ENCODE peak calls at places on chromosomes 3 and 15, in eight cellular contexts. V is tibial artery, R is progenitor cell of endocrine pancreas, N is HepG2, W is hepatocyte, B is B cell, T is AG09309, F is WTC11. M is an unnamed sample.
A peak's percentile ranks its signal among the peaks of the same experiment; 100 is the strongest.

GRCh38 chr15:50881121-50882048 is 27.1 kb upstream of the AP4E1 start:
- DNase-seq in R (no peak), B (no peak), F (no peak), V (no peak), N (peak; percentile 5), W (no peak), T (no peak), M (no peak)

GRCh38 chr15:52424856-52425431 is 103.7 kb downstream of the MYO5A start:
- DNase-seq in F (no peak), N (no peak), V (no peak), B (no peak), T (no peak), R (no peak), W (no peak), M (no peak)

GRCh38 chr3:71120012-71120411 is 463.5 kb downstream of the FOXP1 start:
- DNase-seq in V (no peak), B (no peak), N (no peak), T (no peak), W (peak; percentile 35), R (no peak), F (no peak), M (no peak)

GRCh38 chr15:101442272-101442671 is 47.2 kb downstream of the PCSK6 start:
- DNase-seq in V (no peak), B (no peak), R (no peak), N (no peak), W (no peak), F (no peak), T (no peak), M (no peak)

GRCh38 chr3:24688446-24689148 is 193.9 kb upstream of the THRB start:
- DNase-seq in F (peak; percentile 15), R (no peak), T (no peak), B (no peak), N (peak; percentile 10), W (peak; percentile 61), V (no peak), M (no peak)

GRCh38 chr3:191889781-191890180 is 428.8 kb downstream of the PYDC2 start:
- DNase-seq in F (no peak), B (no peak), W (no peak), T (no peak), R (no peak), V (no peak), N (no peak), M (no peak)

GRCh38 chr3:14812196-14812785 is 6.5 kb upstream of the FGD5 start:
- DNase-seq in B (no peak), F (no peak), R (no peak), W (no peak), N (no peak), V (no peak), T (no peak), M (no peak)

GRCh38 chr15:89475688-89476087 is 20.7 kb downstream of the RHCG start:
- DNase-seq in T (no peak), R (no peak), F (no peak), N (no peak), W (no peak), B (no peak), V (peak; percentile 17), M (no peak)

GRCh38 chr15:73442968-73443367 is at the start of gene REC114:
- DNase-seq in V (no peak), B (no peak), R (no peak), F (peak; percentile 20), T (no peak), N (no peak), W (no peak), M (no peak)

GRCh38 chr15:45276851-45277250 is 24.8 kb downstream of the SLC28A2 start:
- DNase-seq in F (no peak), N (peak; percentile 50), V (no peak), T (peak; percentile 13), B (peak; percentile 32), W (peak; percentile 58), R (no peak), M (no peak)
- TF ChIP-seq CTCF in F (no peak), N (peak; percentile 75), V (peak; percentile 28), T (peak; percentile 55), B (peak; percentile 58), W (peak; percentile 52), R (peak; percentile 35), M (peak; percentile 4)

DNA sequence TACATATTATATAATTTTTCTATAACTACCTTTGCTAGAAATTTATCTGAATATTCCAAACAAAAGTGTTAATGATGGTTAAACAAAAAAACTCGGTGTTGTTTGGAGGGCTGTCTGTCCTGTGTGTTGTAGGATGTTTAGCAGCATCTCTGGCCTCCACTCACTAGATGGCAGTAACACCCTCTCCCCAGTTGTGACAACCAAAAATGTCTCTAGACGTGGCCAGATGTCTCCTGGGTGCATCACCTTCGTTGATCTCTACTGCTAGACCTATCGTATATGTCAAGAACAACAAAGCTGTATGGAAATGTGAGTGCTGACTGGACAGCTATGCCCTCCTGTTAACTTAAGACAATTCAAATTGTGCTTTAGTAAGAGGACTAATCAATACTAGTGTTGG is 14.1 kb downstream of the ANKRD34C start:
- DNase-seq in R (no peak), V (no peak), W (no peak), F (no peak), B (no peak), N (no peak), T (no peak), M (no peak)
- TF ChIP-seq CTCF in R (peak; percentile 21), V (no peak), W (no peak), F (no peak), B (no peak), N (peak; percentile 18), T (no peak), M (no peak)

GRCh38 chr3:53258600-53259426 is 3.0 kb upstream of the TKT start:
- DNase-seq in W (no peak), R (no peak), T (no peak), B (no peak), N (peak; percentile 47), F (no peak), V (no peak), M (no peak)
- TF ChIP-seq CTCF in W (no peak), R (no peak), T (no peak), B (no peak), N (no peak), F (no peak), V (no peak), M (no peak)

DNA sequence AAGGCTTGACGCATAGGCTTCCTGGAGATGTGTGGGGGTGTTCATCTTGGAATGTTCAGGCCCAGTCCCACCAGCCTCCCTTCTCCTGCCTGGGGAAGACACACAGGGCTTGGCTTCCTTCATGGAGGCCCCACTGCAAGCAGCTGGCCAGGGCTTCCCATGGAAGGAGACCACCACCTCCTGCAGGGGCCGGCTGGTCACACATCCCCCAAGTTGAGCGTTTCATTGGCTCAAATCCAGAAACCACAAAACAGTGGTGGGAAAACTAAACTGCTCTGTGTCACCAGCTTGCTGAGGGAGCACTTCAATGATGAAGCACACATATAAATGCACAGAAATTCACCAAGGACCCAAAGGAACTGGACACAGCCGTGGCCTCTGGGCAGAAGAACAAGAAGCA is 8.3 kb downstream of the IQSEC1 start:
- DNase-seq in B (no peak), V (no peak), R (no peak), T (no peak), F (no peak), N (no peak), W (no peak), M (no peak)
- TF ChIP-seq CTCF in B (no peak), V (no peak), R (no peak), T (no peak), F (no peak), N (no peak), W (no peak), M (no peak)

GRCh38 chr15:95981209-95981608 is 349.3 kb upstream of the NR2F2 start:
- DNase-seq in T (no peak), R (no peak), V (no peak), F (no peak), B (no peak), N (no peak), W (no peak), M (no peak)
- TF ChIP-seq CTCF in T (no peak), R (no peak), V (no peak), F (no peak), B (no peak), N (no peak), W (no peak), M (no peak)

DNA sequence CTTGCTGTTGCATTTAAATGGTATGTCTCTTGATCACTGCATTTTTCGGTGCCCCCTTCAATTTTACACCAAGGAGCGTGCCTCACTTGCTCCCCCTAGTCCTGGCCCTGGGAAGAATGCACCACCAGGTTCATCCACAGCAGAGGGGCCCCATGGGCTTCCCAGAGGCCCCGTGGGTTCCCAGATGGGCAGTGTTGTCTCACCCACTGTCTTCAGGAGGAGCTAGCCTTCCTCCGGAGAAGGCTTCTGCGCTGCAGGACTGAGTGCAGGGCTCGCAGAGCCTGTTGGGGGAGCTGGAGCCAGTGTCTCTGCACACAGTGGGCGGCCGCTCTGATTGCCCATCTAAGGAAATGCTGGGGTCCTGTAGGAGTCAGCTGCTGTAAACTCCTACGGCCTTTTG is 45.9 kb downstream of the POLR2M start:
- DNase-seq in F (peak; percentile 42), B (no peak), N (no peak), W (no peak), R (no peak), T (no peak), V (no peak), M (no peak)
- TF ChIP-seq CTCF in F (no peak), B (no peak), N (no peak), W (peak; percentile 15), R (no peak), T (no peak), V (no peak), M (no peak)

GRCh38 chr15:67946701-67947100 is 106.9 kb upstream of the RNU6-1 start:
- DNase-seq in T (no peak), B (no peak), R (no peak), V (no peak), W (no peak), N (no peak), F (no peak), M (no peak)

GRCh38 chr15:67945951-67946700 is 106.3 kb upstream of the RNU6-1 start:
- DNase-seq in W (peak; percentile 75), V (no peak), N (peak; percentile 98), R (no peak), B (no peak), F (peak; percentile 60), T (no peak), M (no peak)

GRCh38 chr15:67943961-67944674 is 104.3 kb upstream of the RNU6-1 start:
- DNase-seq in W (no peak), F (no peak), N (no peak), V (peak; percentile 93), B (no peak), T (no peak), R (no peak), M (no peak)

GRCh38 chr15:67943475-67943874 is 103.6 kb upstream of the RNU6-1 start:
- DNase-seq in F (no peak), N (peak; percentile 29), W (no peak), T (no peak), R (no peak), B (no peak), V (peak; percentile 70), M (no peak)

DNA sequence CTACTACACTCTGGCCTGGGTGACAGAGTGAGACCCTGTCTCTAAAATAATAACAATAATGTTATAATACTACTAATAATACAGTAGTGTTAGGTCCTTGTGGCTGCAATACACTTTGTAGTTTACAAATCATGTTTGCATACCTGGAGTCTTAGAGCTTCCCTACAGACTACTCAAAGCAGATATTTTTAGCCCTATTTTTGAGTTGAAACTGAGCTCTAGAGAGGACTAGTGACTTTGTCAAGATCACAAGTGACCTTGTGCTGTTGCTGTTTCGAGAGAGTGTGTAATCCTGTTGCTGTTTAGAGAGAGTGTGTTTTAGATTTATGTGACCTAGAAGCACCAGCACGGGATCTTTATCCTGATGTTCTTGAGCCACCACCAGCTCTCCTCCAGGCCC is 105.3 kb upstream of the RNU6-1 start:
- DNase-seq in R (no peak), N (no peak), T (no peak), F (no peak), B (no peak), W (no peak), V (no peak), M (no peak)
- TF ChIP-seq CTCF in R (no peak), N (no peak), T (no peak), F (no peak), B (no peak), W (no peak), V (no peak), M (no peak)

M was measured in glutamatergic neuron.